ENCODE peak calls at places on chromosomes 16 and 17, in nine cellular contexts. M, T, E, Y, P, I, U, K and X are unnamed samples.

GRCh38 chr16:74909665-74910064 is 75.3 kb downstream of the WDR59 start:
- DNase-seq in M (no peak), I (no peak), K (no peak), E (no peak), U (no peak), P (no peak), T (no peak), Y (no peak), X (no peak)

GRCh38 chr16:5430598-5430997 is 333.0 kb upstream of the EEF2KMT start:
- DNase-seq in P (no peak), U (no peak), E (peak; percentile 16), Y (no peak), T (no peak), K (no peak), I (no peak), M (no peak), X (no peak)

GRCh38 chr16:35795361-35796029 is 2336.1 kb downstream of the TP53TG3F start:
- DNase-seq in K (no peak), Y (no peak), E (no peak), P (no peak), I (no peak), M (peak; percentile 83), T (no peak), U (no peak), X (no peak)

GRCh38 chr16:65318590-65319267 is 196.9 kb upstream of the CDH11 start:
- DNase-seq in E (no peak), M (no peak), T (peak; percentile 76), I (no peak), P (no peak), U (peak; percentile 47), Y (no peak), K (no peak), X (no peak)

GRCh38 chr17:76373481-76373825 is 11.0 kb upstream of the SPHK1 start:
- DNase-seq in M (no peak), K (no peak), I (no peak), T (no peak), E (no peak), Y (no peak), U (no peak), P (no peak), X (no peak)

GRCh38 chr16:4225075-4225474 is 16.8 kb downstream of the SRL start:
- DNase-seq in U (no peak), Y (no peak), M (no peak), T (no peak), I (no peak), K (no peak), P (no peak), E (no peak), X (no peak)

GRCh38 chr16:2149630-2150417 is 1.4 kb downstream of the RAB26 start:
- DNase-seq in I (no peak), P (no peak), E (no peak), U (no peak), Y (no peak), K (no peak), T (peak; percentile 53), M (no peak), X (no peak)

GRCh38 chr17:45162022-45162687 is 480 bp downstream of the HEXIM2 start:
- DNase-seq in E (no peak), Y (no peak), I (no peak), P (no peak), K (no peak), T (no peak), U (no peak), M (no peak), X (no peak)

GRCh38 chr16:14004031-14004718 is 66.9 kb upstream of the MRTFB start:
- DNase-seq in Y (no peak), K (no peak), P (no peak), M (no peak), T (no peak), I (no peak), U (no peak), E (no peak), X (no peak)

GRCh38 chr16:11824362-11824761 is 27.0 kb downstream of the RSL1D1 start:
- DNase-seq in U (no peak), P (no peak), Y (peak; percentile 41), K (peak; percentile 30), I (no peak), E (peak; percentile 24), M (no peak), T (no peak), X (no peak)

GRCh38 chr16:2040031-2040430 is 7.6 kb downstream of the NTHL1 start:
- DNase-seq in U (no peak), K (no peak), E (no peak), M (no peak), T (no peak), I (no peak), P (no peak), Y (no peak), X (no peak)

GRCh38 chr16:75304521-75305363 is 53.3 kb upstream of the BCAR1 start:
- DNase-seq in I (no peak), M (no peak), P (peak; percentile 53), Y (peak; percentile 66), U (no peak), E (no peak), K (peak; percentile 28), T (no peak), X (no peak)

GRCh38 chr16:29114476-29115012 is 129.7 kb downstream of the LAT start:
- DNase-seq in E (no peak), I (no peak), U (no peak), M (no peak), T (no peak), K (no peak), Y (no peak), P (no peak), X (no peak)

GRCh38 chr16:51391798-51392511 is 240.9 kb upstream of the SALL1 start:
- DNase-seq in Y (no peak), K (no peak), E (no peak), T (peak; percentile 88), I (no peak), M (no peak), U (peak; percentile 59), P (no peak), X (no peak)

GRCh38 chr17:58189436-58190146 is 2.9 kb upstream of the EPX start:
- DNase-seq in I (no peak), Y (no peak), K (peak; percentile 33), E (peak; percentile 27), P (peak; percentile 9), M (no peak), T (no peak), U (no peak), X (no peak)

GRCh38 chr17:3594976-3595375 is 14.2 kb downstream of the TRPV1 start:
- DNase-seq in M (no peak), I (no peak), E (no peak), P (no peak), T (no peak), Y (no peak), U (no peak), K (no peak), X (no peak)

GRCh38 chr16:23129686-23130085 is 19.6 kb downstream of the USP31 start:
- DNase-seq in I (no peak), K (no peak), P (no peak), M (no peak), U (no peak), Y (no peak), E (no peak), T (no peak), X (no peak)

GRCh38 chr16:14486520-14487303 is 143.3 kb downstream of the PARN start:
- DNase-seq in P (peak; percentile 91), Y (peak; percentile 82), T (peak; percentile 46), U (no peak), K (peak; percentile 92), E (no peak), I (no peak), M (peak; percentile 97), X (peak; percentile 85)

GRCh38 chr16:50719401-50720337 is 22.2 kb upstream of the CYLD start:
- DNase-seq in M (no peak), P (no peak), Y (peak; percentile 66), I (no peak), E (no peak), U (no peak), K (peak; percentile 65), T (peak; percentile 69), X (peak; percentile 68)

GRCh38 chr17:64001091-64001579 is 3.0 kb downstream of the PRR29 start:
- DNase-seq in I (no peak), Y (no peak), U (no peak), T (no peak), M (no peak), K (peak; percentile 10), P (no peak), E (no peak), X (no peak)

GRCh38 chr17:82872591-82873520 is 33.0 kb upstream of the ZNF750 start:
- DNase-seq in E (no peak), Y (no peak), M (no peak), I (no peak), K (no peak), T (no peak), P (no peak), U (no peak), X (no peak)
- TF ChIP-seq POLR2AphosphoS5 in E (no peak), Y (no peak), M (no peak), I (no peak), K (no peak), T (no peak), P (no peak), U (no peak), X (no peak)

GRCh38 chr17:83151442-83152220 is 72.2 kb downstream of the METRNL start:
- DNase-seq in E (no peak), M (peak; percentile 68), Y (no peak), K (no peak), T (peak; percentile 69), P (no peak), U (no peak), I (no peak), X (no peak)
- H3K27ac ChIP-seq in E (no peak overlapping the region), M (peak overlapping the region; percentile 27), Y (no peak overlapping the region), K (no peak overlapping the region), T (no peak overlapping the region), P (no peak overlapping the region), U (no peak overlapping the region), I (peak overlapping the region; percentile 31), X (no peak overlapping the region)

DNA sequence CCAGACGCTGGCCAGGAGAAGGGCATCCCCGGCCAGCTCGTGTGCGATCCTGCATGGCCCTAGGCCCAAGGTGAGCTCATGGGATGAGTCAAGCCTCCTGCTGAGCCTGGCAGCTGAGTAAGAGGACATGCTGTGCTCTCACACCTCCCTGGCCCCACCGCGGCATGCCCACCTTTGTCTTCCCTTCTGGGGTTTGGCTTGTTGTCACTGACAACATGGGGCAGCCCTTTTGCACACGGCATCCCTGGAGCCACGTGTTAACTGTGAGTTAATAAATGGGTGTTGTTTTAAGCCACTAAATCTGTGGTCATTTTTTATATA is 8.9 kb upstream of the TNS4 start:
- DNase-seq in Y (no peak), M (no peak), E (no peak), U (no peak), T (no peak), K (no peak), I (no peak), P (no peak), X (no peak)
- TF ChIP-seq POLR2AphosphoS5 in Y (no peak), M (no peak), E (no peak), U (no peak), T (no peak), K (no peak), I (no peak), P (no peak), X (peak; percentile 68)

DNA sequence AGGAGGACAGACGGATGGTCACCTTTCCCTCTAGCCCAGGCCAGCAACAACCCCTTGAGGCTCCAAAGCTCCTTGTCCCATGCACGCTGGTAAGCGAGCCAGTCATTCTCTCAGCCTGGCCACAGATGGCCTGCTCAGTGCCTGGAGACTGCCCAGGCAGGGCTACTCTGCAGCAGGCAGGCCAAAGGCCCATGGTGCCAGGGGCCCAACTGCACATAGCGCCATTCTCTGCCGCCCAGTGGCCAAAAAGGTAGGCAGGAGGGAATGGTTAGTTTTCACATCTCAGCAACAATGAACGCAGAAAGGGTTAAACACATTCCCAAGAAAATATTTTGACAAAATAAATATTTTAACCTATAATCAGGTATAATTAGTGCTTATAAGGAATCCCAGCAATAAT is 7.7 kb upstream of the SREBF1 start:
- DNase-seq in T (no peak), I (no peak), P (no peak), K (no peak), M (no peak), E (no peak), Y (no peak), U (no peak), X (no peak)
- H3K27ac ChIP-seq in T (no peak overlapping the region), I (no peak overlapping the region), P (no peak overlapping the region), K (no peak overlapping the region), M (no peak overlapping the region), E (no peak overlapping the region), Y (no peak overlapping the region), U (no peak overlapping the region), X (no peak overlapping the region)